ENCODE peak calls at places on chromosome 6, in five cellular contexts. P is H1, N is neuronal stem cell, M is IMR-90, W is H9. Q is an unnamed sample.

GRCh38 chr6:20497200-20497820 is 36.9 kb upstream of the CDKAL1 start:
- DNase-seq in P (no peak), W (no peak), M (peak; percentile 93), N (no peak), Q (peak; percentile 29)

GRCh38 chr6:165746331-165746730 is 83.3 kb upstream of the PDE10A start:
- DNase-seq in W (no peak), N (no peak), M (no peak), P (no peak), Q (no peak)

GRCh38 chr6:39848171-39848570 is 56.0 kb downstream of the DAAM2 start:
- DNase-seq in W (no peak), M (no peak), N (no peak), P (no peak), Q (no peak)

GRCh38 chr6:137341721-137342195 is 122.6 kb upstream of the IFNGR1 start:
- DNase-seq in W (peak; percentile 54), N (no peak), P (no peak), M (no peak), Q (no peak)

GRCh38 chr6:41646026-41646795 is 7.9 kb downstream of the MDFI start:
- DNase-seq in M (no peak), P (no peak), W (no peak), N (no peak), Q (no peak)

GRCh38 chr6:39189915-39190544 is 39.2 kb downstream of the KCNK5 start:
- DNase-seq in M (peak; percentile 3), N (peak; percentile 31), P (peak; percentile 27), W (peak; percentile 87), Q (no peak)

GRCh38 chr6:3159805-3160781 is 2.7 kb upstream of the TUBB2A start:
- DNase-seq in M (no peak), W (peak; percentile 76), N (no peak), P (no peak), Q (peak; percentile 84)

GRCh38 chr6:79949235-79949634 is 1.9 kb upstream of the ELOVL4 start:
- DNase-seq in M (peak; percentile 75), N (peak; percentile 51), P (no peak), W (peak; percentile 61), Q (peak; percentile 73)

GRCh38 chr6:150788135-150788534 is 77.4 kb upstream of the MTHFD1L start:
- DNase-seq in P (no peak), N (no peak), W (no peak), M (no peak), Q (no peak)

GRCh38 chr6:80181352-80182081 is 75.0 kb downstream of the BCKDHB start:
- DNase-seq in M (no peak), W (no peak), N (no peak), P (no peak), Q (no peak)

GRCh38 chr6:37539706-37540352 is 40.1 kb upstream of the CCDC167 start:
- DNase-seq in W (no peak), P (no peak), M (peak; percentile 44), N (no peak), Q (no peak)

GRCh38 chr6:155250701-155251381 is 13.0 kb upstream of the CLDN20 start:
- DNase-seq in M (no peak), W (no peak), N (no peak), P (no peak), Q (no peak)

GRCh38 chr6:157529654-157530039 is 148.7 kb downstream of the ZDHHC14 start:
- DNase-seq in W (no peak), M (no peak), N (no peak), P (no peak), Q (no peak)

GRCh38 chr6:134539865-134540323 is 222.0 kb upstream of the SGK1 start:
- DNase-seq in W (no peak), N (no peak), P (no peak), M (no peak), Q (peak; percentile 69)

GRCh38 chr6:42210551-42210950 is 7.1 kb downstream of the MRPS10 start:
- DNase-seq in N (no peak), P (no peak), M (no peak), W (no peak), Q (no peak)

GRCh38 chr6:37516920-37517405 is 17.3 kb upstream of the CCDC167 start:
- DNase-seq in N (no peak), P (no peak), W (no peak), M (no peak), Q (no peak)

DNA sequence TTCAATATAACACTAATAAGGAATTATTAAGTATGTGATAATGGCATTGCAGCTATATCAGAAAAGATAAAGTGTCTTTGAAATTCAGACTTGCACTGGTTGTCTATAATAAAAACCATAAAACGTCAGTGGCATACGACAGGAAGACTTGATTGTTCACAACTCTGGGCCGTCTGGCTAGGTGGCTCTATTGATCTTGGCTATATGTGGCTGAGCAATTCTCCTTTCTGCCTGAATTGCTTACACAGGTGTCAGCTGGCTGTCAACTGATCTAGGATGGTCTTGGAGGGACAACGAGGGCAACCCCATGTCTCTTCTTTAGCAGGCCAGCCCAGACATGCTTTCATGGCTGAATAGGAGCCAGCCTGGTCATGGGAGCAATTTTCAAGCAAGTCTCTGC is 359.1 kb downstream of the QKI start:
- DNase-seq in M (no peak), N (no peak), W (no peak), P (no peak), Q (no peak)
- H3K23ac ChIP-seq in M (no peak overlapping the region), N (no peak overlapping the region), W (no peak overlapping the region), P (no peak overlapping the region), Q (no peak overlapping the region)

GRCh38 chr6:31663961-31664789 is 622 bp downstream of the GPANK1 start:
- DNase-seq in W (no peak), N (no peak), M (peak; percentile 89), P (no peak), Q (peak; percentile 89)

GRCh38 chr6:31664790-31665500 is at the start of gene GPANK1:
- DNase-seq in N (peak; percentile 79), M (peak; percentile 94), P (peak; percentile 65), W (peak; percentile 82), Q (peak; percentile 98)

GRCh38 chr6:31663087-31663960 is 1.5 kb downstream of the GPANK1 start:
- DNase-seq in N (no peak), W (no peak), M (peak; percentile 70), P (no peak), Q (peak; percentile 54)

GRCh38 chr6:31665501-31666336 is at the start of gene CSNK2B:
- DNase-seq in P (peak; percentile 88), N (peak; percentile 93), W (peak; percentile 98), M (peak; percentile 96), Q (peak; percentile 98)

DNA sequence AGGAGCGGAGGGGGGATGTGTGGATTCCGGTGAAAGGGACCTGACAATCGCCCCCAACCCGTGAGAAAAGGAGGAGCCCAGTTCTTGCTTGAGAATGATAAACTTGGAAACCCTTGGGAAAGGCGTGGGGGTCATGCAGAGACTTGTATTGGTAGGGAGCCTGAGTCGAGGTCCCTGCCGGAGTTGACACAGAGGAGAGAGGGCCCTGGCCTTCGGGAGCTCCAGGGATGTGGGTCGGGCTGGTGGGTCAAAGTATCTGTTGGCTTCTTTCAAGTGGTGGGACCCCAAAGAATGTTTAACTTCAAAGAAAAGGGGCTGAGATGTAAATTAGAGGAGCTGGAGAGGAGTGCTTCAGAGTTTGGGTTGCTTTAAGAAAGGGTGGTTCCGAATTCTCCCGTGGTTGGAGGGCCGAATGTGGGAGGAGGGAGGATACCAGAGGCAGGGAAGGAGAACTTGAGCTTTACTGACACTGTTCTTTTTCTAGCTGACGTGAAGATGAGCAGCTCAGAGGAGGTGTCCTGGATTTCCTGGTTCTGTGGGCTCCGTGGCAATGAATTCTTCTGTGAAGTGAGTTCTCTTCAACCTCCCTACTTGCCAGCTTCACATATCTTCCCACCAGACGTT is 569 bp downstream of the CSNK2B start:
- DNase-seq in N (no peak), P (no peak), M (peak; percentile 9), W (no peak), Q (peak; percentile 27)
- H3K23ac ChIP-seq in N (peak overlapping the region; percentile 58), P (no peak overlapping the region), M (peak overlapping the region; percentile 92), W (no peak overlapping the region), Q (peak overlapping the region; percentile 38)

GRCh38 chr6:108145639-108146038 is 20.2 kb upstream of the NR2E1 start:
- DNase-seq in M (no peak), P (no peak), W (peak; percentile 30), N (no peak), Q (no peak)

GRCh38 chr6:108142240-108142639 is 23.6 kb upstream of the NR2E1 start:
- DNase-seq in M (no peak), N (no peak), P (no peak), W (no peak), Q (no peak)
- H3K23ac ChIP-seq in M (no peak overlapping the region), N (no peak overlapping the region), P (no peak overlapping the region), W (no peak overlapping the region), Q (no peak overlapping the region)

GRCh38 chr6:169723200-169723909 is 945 bp downstream of the PHF10 start:
- DNase-seq in P (no peak), M (peak; percentile 66), N (peak; percentile 35), W (peak; percentile 53), Q (peak; percentile 76)
- H3K23ac ChIP-seq in P (no peak overlapping the region), M (peak overlapping the region; percentile 83), N (peak overlapping the region; percentile 55), W (no peak overlapping the region), Q (no peak overlapping the region)

DNA sequence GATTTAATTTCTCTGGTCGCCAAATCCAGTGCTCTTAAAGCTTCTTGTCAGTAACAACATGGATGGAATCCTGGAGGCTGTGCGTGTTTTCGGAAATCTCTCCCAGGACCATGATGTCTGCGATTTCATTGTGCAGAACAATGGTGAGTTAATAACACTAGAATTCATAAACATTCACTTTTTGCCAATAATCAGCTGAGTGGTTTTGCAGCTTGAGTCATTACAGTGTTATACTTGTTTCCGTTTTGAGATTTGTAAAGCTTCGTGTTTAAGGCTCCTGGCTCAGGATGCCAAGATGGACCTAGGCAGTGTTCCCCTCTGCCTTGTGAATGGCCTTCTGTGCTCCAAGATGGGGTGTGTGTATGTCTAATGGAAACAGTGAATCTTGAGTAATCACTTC is 113.8 kb downstream of the ARMC2 start:
- DNase-seq in M (peak; percentile 90), P (no peak), W (no peak), N (no peak), Q (no peak)
- H3K23ac ChIP-seq in M (no peak overlapping the region), P (no peak overlapping the region), W (no peak overlapping the region), N (no peak overlapping the region), Q (no peak overlapping the region)

GRCh38 chr6:53800976-53801375 is 6.2 kb downstream of the LRRC1 start:
- DNase-seq in W (no peak), M (no peak), P (no peak), N (no peak), Q (no peak)
- H3K23ac ChIP-seq in W (no peak overlapping the region), M (no peak overlapping the region), P (no peak overlapping the region), N (no peak overlapping the region), Q (no peak overlapping the region)

DNA sequence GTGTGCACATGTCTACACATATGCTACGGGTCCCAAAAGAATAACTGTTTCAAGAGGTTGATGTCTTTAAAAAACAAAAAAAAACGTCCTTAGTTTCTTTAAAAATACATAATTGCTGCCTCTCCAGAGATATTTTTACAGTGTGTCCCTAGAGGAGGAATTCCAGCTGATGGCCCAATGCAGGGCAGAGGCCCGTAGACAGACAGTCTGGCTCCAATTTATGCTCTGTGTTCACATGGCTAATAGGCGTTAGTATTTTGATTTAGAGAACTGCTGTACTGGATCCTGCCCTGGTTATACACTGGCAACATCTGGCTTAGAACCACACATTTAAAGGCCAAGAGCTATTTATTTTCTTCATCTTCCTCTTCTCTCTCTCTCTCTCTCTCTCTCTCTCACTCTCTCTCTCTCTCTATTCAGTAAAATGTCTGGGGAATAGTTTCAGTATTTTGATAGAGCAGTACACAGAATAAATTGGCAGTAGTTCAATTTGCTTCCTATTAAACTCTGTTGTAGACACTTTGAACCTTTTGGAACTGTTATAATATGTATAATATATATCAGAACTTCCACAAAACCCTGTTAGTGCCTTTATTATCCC is 260.6 kb downstream of the EYA4 start:
- DNase-seq in M (no peak), W (no peak), N (no peak), P (no peak), Q (no peak)
- H3K23ac ChIP-seq in M (no peak overlapping the region), W (no peak overlapping the region), N (no peak overlapping the region), P (no peak overlapping the region), Q (no peak overlapping the region)

Q was measured in mesenchymal stem cell.